ENCODE peak calls at places on chromosomes 12 and 14, in five cellular contexts. F is upper lobe of left lung, V is GM12878, M is K562, S is HepG2. K is an unnamed sample.

GRCh38 chr12:4251228-4251891 is 22.2 kb upstream of the CCND2 start:
- ATAC-seq in V (peak; percentile 70), F (no peak), M (no peak), S (no peak), K (no peak)

GRCh38 chr12:123164222-123164621 is 13.3 kb upstream of the PITPNM2 start:
- ATAC-seq in F (no peak), V (no peak), S (no peak), M (no peak), K (no peak)

GRCh38 chr12:50314629-50315312 is 31.5 kb upstream of the LIMA1 start:
- ATAC-seq in V (peak; percentile 62), F (no peak), M (peak; percentile 47), S (no peak), K (no peak)

GRCh38 chr14:65282909-65283253 is 129.6 kb upstream of the FUT8 start:
- ATAC-seq in V (peak; percentile 20), M (no peak), F (no peak), S (no peak), K (no peak)

GRCh38 chr12:13365782-13366366 is 169.3 kb downstream of the EMP1 start:
- ATAC-seq in S (no peak), V (no peak), F (no peak), M (no peak), K (no peak)

GRCh38 chr12:71865166-71865713 is 25.7 kb downstream of the TBC1D15 start:
- ATAC-seq in S (no peak), M (peak; percentile 31), F (peak; percentile 15), V (peak; percentile 8), K (no peak)

GRCh38 chr14:26841920-26842741 is 244.3 kb upstream of the NOVA1 start:
- ATAC-seq in M (peak; percentile 31), V (no peak), F (peak; percentile 94), S (no peak), K (peak; percentile 96)

GRCh38 chr12:22313276-22313995 is 21.1 kb downstream of the ST8SIA1 start:
- ATAC-seq in F (no peak), M (no peak), S (no peak), V (no peak), K (no peak)

GRCh38 chr14:23566782-23567185 is 807 bp downstream of the AP1G2 start:
- ATAC-seq in F (peak; percentile 2), V (peak; percentile 20), M (peak; percentile 54), S (peak; percentile 12), K (no peak)

GRCh38 chr12:104686196-104686595 is 229.4 kb downstream of the CHST11 start:
- ATAC-seq in M (no peak), V (peak; percentile 22), F (no peak), S (no peak), K (no peak)

GRCh38 chr12:28884861-28885260 is 264.2 kb upstream of the FAR2 start:
- ATAC-seq in F (no peak), M (no peak), S (no peak), V (no peak), K (no peak)

GRCh38 chr12:8668441-8668840 is 5.8 kb upstream of the MFAP5 start:
- ATAC-seq in S (no peak), M (no peak), V (no peak), F (no peak), K (no peak)

GRCh38 chr12:8667280-8667679 is 4.7 kb upstream of the MFAP5 start:
- ATAC-seq in M (no peak), S (no peak), F (no peak), V (no peak), K (no peak)

GRCh38 chr12:8662592-8662991 is at the start of gene MFAP5:
- ATAC-seq in M (no peak), F (no peak), V (no peak), S (no peak), K (peak; percentile 84)

GRCh38 chr12:8664228-8664963 is 1.8 kb upstream of the MFAP5 start:
- ATAC-seq in S (no peak), V (no peak), M (no peak), F (no peak), K (peak; percentile 83)

DNA sequence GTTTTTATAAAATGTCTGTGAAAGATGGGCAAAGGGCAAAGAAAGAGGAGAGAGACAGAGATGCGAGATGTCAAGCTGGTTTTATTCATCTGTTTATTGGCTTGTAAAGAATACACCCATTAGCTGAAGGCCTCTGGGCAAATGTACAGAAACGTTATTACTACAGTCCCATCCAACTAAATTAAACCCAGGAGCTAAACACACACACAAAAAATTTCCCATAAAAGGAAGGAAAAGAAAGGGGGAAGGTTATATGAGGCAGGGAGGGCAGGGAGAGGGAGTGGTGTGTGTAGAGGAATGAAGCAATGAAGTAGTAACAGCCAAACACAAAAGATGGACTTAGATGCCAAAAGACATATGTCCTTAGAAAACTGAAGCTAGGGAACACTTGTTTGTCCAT is 3.1 kb upstream of the MFAP5 start:
- ATAC-seq in S (no peak), F (no peak), V (no peak), M (no peak), K (no peak)
- TF ChIP-seq EP300 in S (no peak), F (no peak), V (no peak), M (no peak), K (no peak)

DNA sequence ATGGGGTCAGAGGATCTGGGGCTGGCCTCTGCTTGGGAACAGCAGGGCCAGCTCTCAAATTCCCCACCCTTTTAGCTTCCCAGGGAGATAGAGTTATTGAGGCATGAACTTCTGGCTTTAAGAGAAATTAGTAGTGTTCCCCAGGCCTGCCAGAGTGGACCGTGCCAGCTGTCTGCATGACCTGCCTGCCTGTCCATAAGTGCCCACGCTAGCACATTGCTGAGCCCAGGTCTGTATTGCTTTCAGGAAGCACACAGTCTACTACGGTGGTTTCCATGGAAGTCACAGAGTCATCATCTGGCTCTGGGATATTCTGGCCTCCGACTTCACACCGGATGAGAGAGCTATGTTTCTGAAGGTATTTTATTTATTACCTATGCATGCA is 43.0 kb downstream of the MMAB start:
- ATAC-seq in F (no peak), M (no peak), V (no peak), S (no peak), K (no peak)
- H3K36me3 ChIP-seq in F (peaks cover 13% of the 10 kb centered on the region), M (peaks cover 11% of the 10 kb centered on the region), V (no peaks in the 10 kb centered on the region), S (peaks cover 13% of the 10 kb centered on the region), K (peaks cover 100% of the 10 kb centered on the region)

GRCh38 chr14:93346926-93347721 is at the start of gene COX8C:
- ATAC-seq in M (peak; percentile 85), S (peak; percentile 32), V (no peak), F (peak; percentile 22), K (no peak)
- TF ChIP-seq CTCF in M (peak; percentile 25), S (peak; percentile 48), V (no peak), F (no peak), K (no peak)

GRCh38 chr12:64682572-64683277 is 72.4 kb downstream of the RASSF3 start:
- ATAC-seq in M (no peak), F (no peak), S (no peak), V (no peak), K (peak; percentile 82)
- TF ChIP-seq EP300 in M (no peak), F (no peak), S (no peak), V (no peak), K (peak; percentile 72)